ENCODE peak calls at places on chromosomes 6 and 20, in seven cellular contexts. X is fibroblast of mammary gland, E is pancreas, O is HAP-1, H is AG10803, R is left lung, T is foreskin fibroblast. J is an unnamed sample.

GRCh38 chr6:109713097-109713496 is 22.0 kb downstream of the FIG4 start:
- DNase-seq in X (no peak), E (peak), O (no peak), H (no peak), R (no peak), T (no peak), J (no peak)

GRCh38 chr6:17086469-17086868 is 15.4 kb upstream of the STMND1 start:
- DNase-seq in X (peak), E (peak), O (peak), H (peak), R (peak), T (peak), J (peak)

GRCh38 chr20:25514195-25514594 is 71.1 kb downstream of the NINL start:
- DNase-seq in X (no peak), E (no peak), O (no peak), H (no peak), R (no peak), T (no peak), J (no peak)

GRCh38 chr6:36961441-36962430 is 7.2 kb downstream of the PI16 start:
- DNase-seq in X (no peak), E (no peak), O (no peak), H (no peak), R (no peak), T (no peak), J (no peak)

GRCh38 chr6:125944434-125944816 is 12.1 kb upstream of the HINT3 start:
- DNase-seq in X (peak), E (peak), O (no peak), H (peak), R (peak), T (no peak), J (peak)

GRCh38 chr20:17652411-17652810 is 29.6 kb downstream of the RRBP1 start:
- DNase-seq in X (no peak), E (no peak), O (no peak), H (no peak), R (peak), T (no peak), J (no peak)

GRCh38 chr6:72825265-72825918 is 203.5 kb downstream of the KCNQ5 start:
- DNase-seq in X (peak), E (no peak), O (no peak), H (peak), R (no peak), T (peak), J (no peak)

GRCh38 chr6:109073344-109074235 is 21.1 kb downstream of the SESN1 start:
- DNase-seq in X (peak), E (no peak), O (peak), H (peak), R (no peak), T (peak), J (no peak)

GRCh38 chr20:11216451-11217314 is 542.9 kb upstream of the JAG1 start:
- DNase-seq in X (no peak), E (no peak), O (no peak), H (peak), R (no peak), T (no peak), J (no peak)

GRCh38 chr6:124480021-124480430 is 482.2 kb upstream of the RNF217 start:
- DNase-seq in X (no peak), E (no peak), O (no peak), H (no peak), R (no peak), T (no peak), J (no peak)

GRCh38 chr6:35727206-35727934 is 9.5 kb upstream of the ARMC12 start:
- DNase-seq in X (peak), E (peak), O (peak), H (peak), R (peak), T (peak), J (peak)

GRCh38 chr20:23365390-23366165 is 3.6 kb downstream of the GZF1 start:
- DNase-seq in X (no peak), E (no peak), O (no peak), H (no peak), R (no peak), T (no peak), J (no peak)

GRCh38 chr6:106927531-106928398 is 46.8 kb downstream of the CD24 start:
- DNase-seq in X (peak), E (peak), O (peak), H (peak), R (peak), T (peak), J (peak)

GRCh38 chr6:17115251-17116089 is 13.6 kb downstream of the STMND1 start:
- DNase-seq in X (peak), E (no peak), O (no peak), H (peak), R (no peak), T (peak), J (no peak)

GRCh38 chr6:20830576-20830975 is 296.3 kb downstream of the CDKAL1 start:
- DNase-seq in X (no peak), E (no peak), O (no peak), H (no peak), R (no peak), T (no peak), J (no peak)

GRCh38 chr6:168054663-168055560 is 24.1 kb downstream of the FRMD1 start:
- DNase-seq in X (no peak), E (no peak), O (no peak), H (no peak), R (no peak), T (no peak), J (peak)

GRCh38 chr20:16926626-16927025 is 178.5 kb downstream of the OTOR start:
- DNase-seq in X (no peak), E (no peak), O (no peak), H (no peak), R (no peak), T (no peak), J (no peak)

GRCh38 chr6:163260911-163261310 is 153.6 kb upstream of the QKI start:
- DNase-seq in X (no peak), E (no peak), O (peak), H (no peak), R (no peak), T (no peak), J (no peak)

GRCh38 chr20:62475819-62476073 is at the start of gene GATA5:
- DNase-seq in X (no peak), E (no peak), O (no peak), H (no peak), R (no peak), T (no peak), J (no peak)
- H3K4me3 ChIP-seq in X (no peak), E (no peak), O (peak), H (no peak), R (peak), T (no peak), J (peak)

DNA sequence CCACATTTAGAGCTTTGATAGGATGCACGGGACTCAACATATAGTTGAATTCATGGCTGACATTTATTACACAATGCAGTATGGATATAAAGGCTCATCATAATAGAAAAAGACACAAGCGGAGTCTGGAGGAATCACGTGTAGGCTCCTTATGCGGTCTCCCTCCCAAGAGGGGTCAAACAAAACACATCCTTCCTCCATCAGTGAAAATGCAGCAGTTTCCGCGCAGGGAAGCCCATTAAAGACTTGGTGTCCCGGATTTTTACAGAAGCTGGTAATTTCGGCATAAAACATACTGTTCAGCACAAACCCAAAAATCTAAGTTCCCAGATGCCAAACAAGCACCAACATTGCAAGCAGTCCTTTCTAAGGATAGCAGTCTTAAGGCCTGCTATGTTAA is 1.1 kb downstream of the USP45 start:
- DNase-seq in X (peak), E (no peak), O (peak), H (no peak), R (no peak), T (peak), J (no peak)
- H3K4me3 ChIP-seq in X (peak), E (no peak), O (peak), H (peak), R (no peak), T (peak), J (peak)

GRCh38 chr6:117483004-117483644 is 650 bp downstream of the DCBLD1 start:
- DNase-seq in X (peak), E (peak), O (peak), H (peak), R (peak), T (peak), J (peak)

GRCh38 chr6:117480651-117481050 is 1.8 kb upstream of the DCBLD1 start:
- DNase-seq in X (no peak), E (no peak), O (no peak), H (no peak), R (no peak), T (no peak), J (no peak)

GRCh38 chr6:117481278-117481925 is 1.1 kb upstream of the DCBLD1 start:
- DNase-seq in X (no peak), E (no peak), O (no peak), H (no peak), R (peak), T (no peak), J (no peak)

GRCh38 chr6:117482240-117483003 is at the start of gene DCBLD1:
- DNase-seq in X (peak), E (peak), O (peak), H (peak), R (peak), T (peak), J (peak)

GRCh38 chr6:117481926-117482239 is 591 bp upstream of the DCBLD1 start:
- DNase-seq in X (no peak), E (no peak), O (no peak), H (no peak), R (no peak), T (no peak), J (no peak)
- H3K4me3 ChIP-seq in X (peak), E (peak), O (peak), H (peak), R (peak), T (peak), J (peak)

GRCh38 chr20:53736122-53736756 is 142.6 kb upstream of the ZNF217 start:
- DNase-seq in X (no peak), E (no peak), O (peak), H (peak), R (no peak), T (no peak), J (no peak)
- H3K4me3 ChIP-seq in X (no peak), E (no peak), O (peak), H (no peak), R (no peak), T (no peak), J (no peak)

GRCh38 chr20:41162396-41162795 is 25.1 kb downstream of the PLCG1 start:
- DNase-seq in X (no peak), E (no peak), O (no peak), H (no peak), R (no peak), T (no peak), J (no peak)

GRCh38 chr20:41161886-41162285 is 24.5 kb downstream of the PLCG1 start:
- DNase-seq in X (no peak), E (no peak), O (no peak), H (no peak), R (no peak), T (no peak), J (no peak)

GRCh38 chr20:41158082-41158625 is 20.8 kb downstream of the PLCG1 start:
- DNase-seq in X (no peak), E (no peak), O (no peak), H (no peak), R (no peak), T (no peak), J (no peak)

GRCh38 chr20:41160686-41161085 is 23.3 kb downstream of the PLCG1 start:
- DNase-seq in X (no peak), E (no peak), O (no peak), H (no peak), R (no peak), T (no peak), J (no peak)

GRCh38 chr20:41159547-41159946 is 22.2 kb downstream of the PLCG1 start:
- DNase-seq in X (no peak), E (no peak), O (no peak), H (no peak), R (no peak), T (no peak), J (no peak)
- H3K4me3 ChIP-seq in X (no peak), E (no peak), O (no peak), H (no peak), R (no peak), T (no peak), J (no peak)

DNA sequence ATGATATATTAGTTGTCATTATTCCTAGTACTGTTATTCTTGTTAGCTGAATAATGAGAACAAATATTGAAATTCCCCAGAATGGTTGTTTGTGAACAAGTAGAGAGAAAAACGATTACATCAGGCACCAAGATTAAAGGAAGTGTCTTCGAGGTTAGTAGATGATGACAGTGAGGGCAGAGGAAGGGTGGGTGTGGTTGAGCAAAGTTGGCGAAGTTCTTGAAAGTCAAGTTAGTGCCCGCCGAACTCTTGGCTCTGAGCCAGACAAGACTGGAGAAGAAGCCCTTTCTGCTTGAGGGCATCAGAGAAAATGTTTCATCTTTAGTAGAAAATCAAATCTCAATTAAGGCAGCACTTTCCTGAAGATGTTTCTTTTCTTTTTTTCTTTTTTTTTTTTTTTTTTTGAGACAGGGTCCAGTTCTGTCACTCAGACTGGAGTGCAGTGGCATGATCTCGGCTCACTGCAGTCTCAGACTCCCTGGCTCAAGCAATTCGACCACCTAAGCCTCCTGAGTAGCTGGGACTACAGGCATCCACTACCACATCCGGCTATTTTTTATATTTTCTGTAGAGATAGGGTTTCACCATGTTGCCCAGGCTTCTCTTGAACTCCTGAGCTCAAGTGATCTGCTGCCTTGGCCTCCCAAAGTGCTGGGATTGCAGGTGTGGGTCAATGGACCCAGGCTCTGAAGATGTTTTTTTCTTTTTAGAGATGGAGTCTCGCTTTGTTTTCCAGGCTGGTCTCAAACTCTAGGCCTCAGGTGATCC is 77.1 kb downstream of the SGK1 start:
- DNase-seq in X (no peak), E (peak), O (no peak), H (no peak), R (peak), T (no peak), J (no peak)
- H3K4me3 ChIP-seq in X (no peak), E (no peak), O (no peak), H (no peak), R (no peak), T (no peak), J (no peak)

GRCh38 chr6:43386492-43386891 is 17.0 kb upstream of the ZNF318 start:
- DNase-seq in X (peak), E (no peak), O (no peak), H (peak), R (no peak), T (no peak), J (no peak)

GRCh38 chr6:43377710-43378229 is 8.3 kb upstream of the ZNF318 start:
- DNase-seq in X (no peak), E (no peak), O (no peak), H (no peak), R (no peak), T (no peak), J (no peak)

GRCh38 chr6:43378631-43379030 is 9.2 kb upstream of the ZNF318 start:
- DNase-seq in X (no peak), E (no peak), O (no peak), H (no peak), R (no peak), T (no peak), J (no peak)

DNA sequence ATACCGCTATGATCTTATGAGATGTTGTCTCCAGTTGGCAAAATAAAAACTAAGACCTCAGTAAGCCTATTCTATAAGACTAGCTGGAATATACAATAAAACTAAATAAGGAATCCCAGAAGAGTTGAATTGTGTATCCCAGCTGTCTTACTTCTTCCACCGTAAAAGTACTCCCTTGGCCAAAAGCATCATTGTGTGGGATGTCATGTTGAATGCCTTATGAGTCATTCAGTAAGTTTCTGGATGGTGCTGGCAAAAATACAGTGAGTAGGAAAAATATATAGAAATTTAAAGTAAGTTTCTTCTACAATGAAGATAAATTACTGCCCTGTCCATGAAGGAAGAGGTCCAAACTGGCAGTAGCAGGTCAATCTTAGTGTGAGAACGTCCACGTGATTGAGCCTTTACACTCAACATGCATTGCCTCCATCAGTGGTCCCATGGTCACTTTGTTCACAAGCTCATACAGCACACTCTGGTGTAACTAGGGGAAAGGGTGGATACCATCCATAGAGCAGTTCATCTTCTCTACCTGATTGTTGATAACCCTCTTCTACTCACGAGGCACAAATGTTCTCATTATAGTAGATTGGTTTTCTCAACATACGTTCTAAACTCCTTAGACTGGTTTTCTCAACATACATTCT is 13.7 kb upstream of the ZNF318 start:
- DNase-seq in X (peak), E (no peak), O (no peak), H (peak), R (no peak), T (peak), J (no peak)
- H3K4me3 ChIP-seq in X (no peak), E (no peak), O (no peak), H (no peak), R (no peak), T (no peak), J (no peak)

DNA sequence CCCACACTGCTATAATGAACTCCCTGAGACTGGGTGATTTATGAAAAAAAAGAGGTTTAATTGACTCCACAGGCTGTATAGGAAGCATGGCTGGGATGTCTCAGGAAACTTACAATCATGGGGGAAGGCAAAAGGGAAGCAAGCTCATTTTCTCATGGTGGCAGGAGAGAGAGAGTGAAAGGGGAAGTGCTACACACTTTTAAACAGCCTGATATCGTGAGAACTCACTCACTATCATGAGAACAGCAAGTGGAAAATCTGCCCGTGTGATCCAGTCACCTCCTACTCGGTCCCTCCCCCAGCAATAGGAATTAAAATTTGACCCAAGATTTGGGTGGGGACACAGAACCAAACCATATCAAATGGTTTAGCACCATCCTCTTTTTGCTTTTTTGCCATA is 116.6 kb upstream of the CEP162 start:
- DNase-seq in X (no peak), E (no peak), O (no peak), H (no peak), R (no peak), T (no peak), J (no peak)
- H3K4me3 ChIP-seq in X (no peak), E (no peak), O (no peak), H (no peak), R (no peak), T (no peak), J (no peak)

GRCh38 chr6:132234356-132234755 is 166.9 kb downstream of the MOXD1 start:
- DNase-seq in X (no peak), E (no peak), O (no peak), H (no peak), R (no peak), T (no peak), J (no peak)

GRCh38 chr6:132227937-132228336 is 173.3 kb downstream of the MOXD1 start:
- DNase-seq in X (peak), E (no peak), O (no peak), H (no peak), R (no peak), T (peak), J (no peak)

GRCh38 chr6:132231121-132231520 is 170.2 kb downstream of the MOXD1 start:
- DNase-seq in X (no peak), E (no peak), O (no peak), H (no peak), R (no peak), T (no peak), J (no peak)

GRCh38 chr6:132224943-132225342 is 176.3 kb downstream of the MOXD1 start:
- DNase-seq in X (no peak), E (no peak), O (no peak), H (no peak), R (no peak), T (no peak), J (no peak)

DNA sequence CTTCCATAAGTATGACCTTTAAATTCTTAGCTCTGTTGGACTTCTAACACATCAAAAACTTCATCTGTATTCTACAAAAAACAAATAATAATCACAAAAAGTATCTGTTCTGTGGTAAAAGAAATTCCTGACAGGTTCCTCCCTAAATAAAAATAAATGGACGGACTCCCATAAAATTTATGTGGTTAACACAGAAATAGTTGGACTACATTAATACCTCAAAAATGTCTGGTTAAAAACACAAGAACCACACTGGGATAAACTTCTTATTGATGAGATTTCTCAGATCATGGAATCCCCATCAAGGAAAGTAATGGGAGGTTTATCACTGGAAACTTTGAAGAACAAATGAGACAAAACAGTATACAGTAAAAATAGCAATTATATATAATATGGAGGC is 172.4 kb downstream of the MOXD1 start:
- DNase-seq in X (no peak), E (no peak), O (no peak), H (no peak), R (no peak), T (no peak), J (no peak)
- H3K4me3 ChIP-seq in X (no peak), E (no peak), O (no peak), H (no peak), R (no peak), T (no peak), J (no peak)